ENCODE peak calls at places on chromosomes 16 and 17, in nine cellular contexts. One of them, this sample, is unnamed.

GRCh38 chr17:76920364-76921139 is 52.3 kb downstream of the MGAT5B start:
- DNase-seq in choroid plexus epithelial cell: no peak
- DNase-seq in effector memory CD4-positive, alpha-beta T cell: no peak
- DNase-seq in uterus: no peak
- DNase-seq in CD8-positive, alpha-beta memory T cell: no peak
- DNase-seq in foreskin fibroblast: no peak
- DNase-seq in psoas muscle: no peak
- DNase-seq in A549: no peak
- DNase-seq in lower leg skin: no peak
- DNase-seq in this sample: no peak

GRCh38 chr17:70535986-70536385 is 366.7 kb downstream of the KCNJ2 start:
- DNase-seq in lower leg skin: no peak
- DNase-seq in effector memory CD4-positive, alpha-beta T cell: no peak
- DNase-seq in A549: no peak
- DNase-seq in CD8-positive, alpha-beta memory T cell: no peak
- DNase-seq in foreskin fibroblast: no peak
- DNase-seq in choroid plexus epithelial cell: peak; percentile 58
- DNase-seq in uterus: no peak
- DNase-seq in psoas muscle: no peak
- DNase-seq in this sample: peak; percentile 8

GRCh38 chr17:29615048-29615385 is 7.7 kb downstream of the CORO6 start:
- DNase-seq in lower leg skin: peak; percentile 91
- DNase-seq in uterus: no peak
- DNase-seq in effector memory CD4-positive, alpha-beta T cell: peak; percentile 58
- DNase-seq in psoas muscle: peak; percentile 43
- DNase-seq in CD8-positive, alpha-beta memory T cell: peak; percentile 82
- DNase-seq in A549: no peak
- DNase-seq in choroid plexus epithelial cell: peak; percentile 62
- DNase-seq in foreskin fibroblast: peak; percentile 62
- DNase-seq in this sample: peak; percentile 26

GRCh38 chr17:17156107-17156506 is 50.0 kb downstream of the PLD6 start:
- DNase-seq in foreskin fibroblast: peak; percentile 81
- DNase-seq in A549: no peak
- DNase-seq in psoas muscle: no peak
- DNase-seq in lower leg skin: no peak
- DNase-seq in effector memory CD4-positive, alpha-beta T cell: no peak
- DNase-seq in CD8-positive, alpha-beta memory T cell: no peak
- DNase-seq in choroid plexus epithelial cell: peak; percentile 64
- DNase-seq in uterus: no peak
- DNase-seq in this sample: peak; percentile 75

GRCh38 chr16:28186752-28187151 is 25.0 kb downstream of the XPO6 start:
- DNase-seq in CD8-positive, alpha-beta memory T cell: peak; percentile 39
- DNase-seq in foreskin fibroblast: peak; percentile 57
- DNase-seq in choroid plexus epithelial cell: peak; percentile 48
- DNase-seq in lower leg skin: no peak
- DNase-seq in uterus: no peak
- DNase-seq in effector memory CD4-positive, alpha-beta T cell: no peak
- DNase-seq in psoas muscle: no peak
- DNase-seq in A549: no peak
- DNase-seq in this sample: peak; percentile 58

GRCh38 chr16:22320572-22321339 is 23.5 kb downstream of the POLR3E start:
- DNase-seq in lower leg skin: peak; percentile 8
- DNase-seq in foreskin fibroblast: no peak
- DNase-seq in CD8-positive, alpha-beta memory T cell: no peak
- DNase-seq in uterus: no peak
- DNase-seq in choroid plexus epithelial cell: no peak
- DNase-seq in A549: no peak
- DNase-seq in effector memory CD4-positive, alpha-beta T cell: no peak
- DNase-seq in psoas muscle: no peak
- DNase-seq in this sample: no peak

GRCh38 chr16:80569440-80570105 is 28.8 kb downstream of the DYNLRB2 start:
- DNase-seq in effector memory CD4-positive, alpha-beta T cell: no peak
- DNase-seq in choroid plexus epithelial cell: peak; percentile 54
- DNase-seq in A549: no peak
- DNase-seq in lower leg skin: no peak
- DNase-seq in foreskin fibroblast: peak; percentile 50
- DNase-seq in psoas muscle: no peak
- DNase-seq in CD8-positive, alpha-beta memory T cell: no peak
- DNase-seq in uterus: no peak
- DNase-seq in this sample: peak; percentile 5

GRCh38 chr16:86758932-86759331 is 180.6 kb downstream of the FOXL1 start:
- DNase-seq in effector memory CD4-positive, alpha-beta T cell: no peak
- DNase-seq in lower leg skin: no peak
- DNase-seq in foreskin fibroblast: peak; percentile 68
- DNase-seq in CD8-positive, alpha-beta memory T cell: no peak
- DNase-seq in choroid plexus epithelial cell: no peak
- DNase-seq in psoas muscle: no peak
- DNase-seq in A549: no peak
- DNase-seq in uterus: no peak
- DNase-seq in this sample: no peak

GRCh38 chr16:30340621-30341020 is 14.5 kb downstream of the CD2BP2 start:
- DNase-seq in choroid plexus epithelial cell: no peak
- DNase-seq in CD8-positive, alpha-beta memory T cell: no peak
- DNase-seq in uterus: no peak
- DNase-seq in effector memory CD4-positive, alpha-beta T cell: no peak
- DNase-seq in lower leg skin: peak; percentile 50
- DNase-seq in A549: no peak
- DNase-seq in foreskin fibroblast: no peak
- DNase-seq in psoas muscle: no peak
- DNase-seq in this sample: no peak

GRCh38 chr16:82801361-82801760 is 174.6 kb downstream of the CDH13 start:
- DNase-seq in A549: no peak
- DNase-seq in uterus: no peak
- DNase-seq in lower leg skin: no peak
- DNase-seq in foreskin fibroblast: peak; percentile 25
- DNase-seq in psoas muscle: no peak
- DNase-seq in effector memory CD4-positive, alpha-beta T cell: no peak
- DNase-seq in choroid plexus epithelial cell: peak; percentile 74
- DNase-seq in CD8-positive, alpha-beta memory T cell: no peak
- DNase-seq in this sample: peak; percentile 16

GRCh38 chr17:1470774-1471462 is 14.9 kb upstream of the CRK start:
- DNase-seq in choroid plexus epithelial cell: no peak
- DNase-seq in effector memory CD4-positive, alpha-beta T cell: no peak
- DNase-seq in CD8-positive, alpha-beta memory T cell: no peak
- DNase-seq in foreskin fibroblast: no peak
- DNase-seq in A549: no peak
- DNase-seq in lower leg skin: no peak
- DNase-seq in psoas muscle: no peak
- DNase-seq in uterus: no peak
- DNase-seq in this sample: no peak

GRCh38 chr17:31388770-31389672 is 2.5 kb upstream of the RAB11FIP4 start:
- DNase-seq in psoas muscle: no peak
- DNase-seq in CD8-positive, alpha-beta memory T cell: peak; percentile 21
- DNase-seq in choroid plexus epithelial cell: peak; percentile 14
- DNase-seq in effector memory CD4-positive, alpha-beta T cell: peak; percentile 18
- DNase-seq in uterus: no peak
- DNase-seq in foreskin fibroblast: peak; percentile 45
- DNase-seq in A549: peak; percentile 82
- DNase-seq in lower leg skin: peak; percentile 83
- DNase-seq in this sample: no peak

DNA sequence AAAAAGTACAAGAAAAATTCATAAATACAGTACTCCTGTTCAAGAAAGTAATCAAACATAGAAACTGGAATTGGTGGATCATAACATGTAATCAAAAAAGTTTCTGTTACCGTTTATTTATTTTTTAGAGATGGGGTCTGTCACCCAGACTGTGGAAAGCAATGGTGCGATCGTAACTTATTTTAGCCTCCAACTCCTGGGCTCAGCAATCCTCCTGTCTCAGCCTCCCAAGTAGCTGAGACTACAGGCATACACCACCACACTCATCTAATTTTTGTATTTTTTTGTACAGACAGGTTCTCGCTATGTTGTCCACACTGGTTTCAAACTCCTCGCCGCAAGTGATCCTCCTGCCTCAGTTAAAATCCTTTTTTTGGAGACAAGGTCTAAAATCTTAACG is 22.5 kb downstream of the ARHGAP17 start:
- DNase-seq in lower leg skin: no peak
- DNase-seq in uterus: no peak
- DNase-seq in CD8-positive, alpha-beta memory T cell: no peak
- DNase-seq in effector memory CD4-positive, alpha-beta T cell: no peak
- DNase-seq in A549: no peak
- DNase-seq in psoas muscle: no peak
- DNase-seq in choroid plexus epithelial cell: no peak
- DNase-seq in foreskin fibroblast: no peak
- DNase-seq in this sample: no peak
- H3K4me3 ChIP-seq in lower leg skin: no peak overlapping the region
- H3K4me3 ChIP-seq in uterus: no peak overlapping the region
- H3K4me3 ChIP-seq in CD8-positive, alpha-beta memory T cell: no peak overlapping the region
- H3K4me3 ChIP-seq in effector memory CD4-positive, alpha-beta T cell: no peak overlapping the region
- H3K4me3 ChIP-seq in A549: no peak overlapping the region
- H3K4me3 ChIP-seq in psoas muscle: no peak overlapping the region
- H3K4me3 ChIP-seq in choroid plexus epithelial cell: no peak overlapping the region
- H3K4me3 ChIP-seq in foreskin fibroblast: no peak overlapping the region
- H3K4me3 ChIP-seq in this sample: no peak overlapping the region

DNA sequence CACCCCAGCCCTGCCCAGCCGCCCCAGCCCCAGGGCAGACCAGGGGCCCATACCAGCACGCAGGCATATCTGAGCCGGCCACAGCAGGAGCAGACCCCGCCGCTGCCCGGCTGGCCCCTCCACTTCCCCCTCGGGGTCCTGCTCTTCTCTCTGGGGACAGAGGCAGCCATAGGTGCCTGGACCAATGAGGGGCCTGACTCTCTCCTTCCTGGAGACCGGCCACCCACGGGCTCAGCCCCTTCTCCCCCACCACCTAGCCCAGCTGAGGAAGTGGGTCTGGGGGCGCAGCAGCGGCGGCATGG is 3.8 kb downstream of the TMC6 start:
- DNase-seq in A549: no peak
- DNase-seq in foreskin fibroblast: no peak
- DNase-seq in CD8-positive, alpha-beta memory T cell: no peak
- DNase-seq in uterus: no peak
- DNase-seq in psoas muscle: no peak
- DNase-seq in effector memory CD4-positive, alpha-beta T cell: no peak
- DNase-seq in choroid plexus epithelial cell: no peak
- DNase-seq in lower leg skin: no peak
- DNase-seq in this sample: no peak
- H3K4me3 ChIP-seq in A549: no peak overlapping the region
- H3K4me3 ChIP-seq in foreskin fibroblast: no peak overlapping the region
- H3K4me3 ChIP-seq in CD8-positive, alpha-beta memory T cell: peak overlapping the region; percentile 79
- H3K4me3 ChIP-seq in uterus: no peak overlapping the region
- H3K4me3 ChIP-seq in psoas muscle: peak overlapping the region; percentile 11
- H3K4me3 ChIP-seq in effector memory CD4-positive, alpha-beta T cell: peak overlapping the region; percentile 97
- H3K4me3 ChIP-seq in choroid plexus epithelial cell: no peak overlapping the region
- H3K4me3 ChIP-seq in lower leg skin: no peak overlapping the region
- H3K4me3 ChIP-seq in this sample: no peak overlapping the region

GRCh38 chr16:2234813-2235170 is 1.5 kb upstream of the DNASE1L2 start:
- DNase-seq in uterus: no peak
- DNase-seq in CD8-positive, alpha-beta memory T cell: no peak
- DNase-seq in choroid plexus epithelial cell: no peak
- DNase-seq in A549: no peak
- DNase-seq in effector memory CD4-positive, alpha-beta T cell: no peak
- DNase-seq in foreskin fibroblast: no peak
- DNase-seq in psoas muscle: no peak
- DNase-seq in lower leg skin: no peak
- DNase-seq in this sample: no peak

GRCh38 chr16:2236362-2237075 is at the start of gene DNASE1L2:
- DNase-seq in choroid plexus epithelial cell: peak; percentile 28
- DNase-seq in A549: no peak
- DNase-seq in uterus: no peak
- DNase-seq in psoas muscle: no peak
- DNase-seq in lower leg skin: no peak
- DNase-seq in effector memory CD4-positive, alpha-beta T cell: no peak
- DNase-seq in CD8-positive, alpha-beta memory T cell: no peak
- DNase-seq in foreskin fibroblast: peak; percentile 66
- DNase-seq in this sample: no peak

GRCh38 chr16:2237076-2237551 is 870 bp downstream of the DNASE1L2 start:
- DNase-seq in A549: no peak
- DNase-seq in psoas muscle: no peak
- DNase-seq in foreskin fibroblast: no peak
- DNase-seq in CD8-positive, alpha-beta memory T cell: no peak
- DNase-seq in uterus: no peak
- DNase-seq in effector memory CD4-positive, alpha-beta T cell: no peak
- DNase-seq in lower leg skin: no peak
- DNase-seq in choroid plexus epithelial cell: no peak
- DNase-seq in this sample: no peak

GRCh38 chr16:2235234-2235651 is 1.0 kb upstream of the DNASE1L2 start:
- DNase-seq in CD8-positive, alpha-beta memory T cell: no peak
- DNase-seq in A549: no peak
- DNase-seq in lower leg skin: no peak
- DNase-seq in foreskin fibroblast: no peak
- DNase-seq in choroid plexus epithelial cell: no peak
- DNase-seq in psoas muscle: no peak
- DNase-seq in effector memory CD4-positive, alpha-beta T cell: no peak
- DNase-seq in uterus: no peak
- DNase-seq in this sample: no peak

GRCh38 chr16:2235695-2236361 is 416 bp upstream of the DNASE1L2 start:
- DNase-seq in uterus: no peak
- DNase-seq in psoas muscle: no peak
- DNase-seq in lower leg skin: no peak
- DNase-seq in A549: no peak
- DNase-seq in foreskin fibroblast: no peak
- DNase-seq in CD8-positive, alpha-beta memory T cell: no peak
- DNase-seq in choroid plexus epithelial cell: no peak
- DNase-seq in effector memory CD4-positive, alpha-beta T cell: no peak
- DNase-seq in this sample: no peak
- H3K4me3 ChIP-seq in uterus: no peak overlapping the region
- H3K4me3 ChIP-seq in psoas muscle: no peak overlapping the region
- H3K4me3 ChIP-seq in lower leg skin: no peak overlapping the region
- H3K4me3 ChIP-seq in A549: no peak overlapping the region
- H3K4me3 ChIP-seq in foreskin fibroblast: no peak overlapping the region
- H3K4me3 ChIP-seq in CD8-positive, alpha-beta memory T cell: no peak overlapping the region
- H3K4me3 ChIP-seq in choroid plexus epithelial cell: no peak overlapping the region
- H3K4me3 ChIP-seq in effector memory CD4-positive, alpha-beta T cell: no peak overlapping the region
- H3K4me3 ChIP-seq in this sample: no peak overlapping the region

DNA sequence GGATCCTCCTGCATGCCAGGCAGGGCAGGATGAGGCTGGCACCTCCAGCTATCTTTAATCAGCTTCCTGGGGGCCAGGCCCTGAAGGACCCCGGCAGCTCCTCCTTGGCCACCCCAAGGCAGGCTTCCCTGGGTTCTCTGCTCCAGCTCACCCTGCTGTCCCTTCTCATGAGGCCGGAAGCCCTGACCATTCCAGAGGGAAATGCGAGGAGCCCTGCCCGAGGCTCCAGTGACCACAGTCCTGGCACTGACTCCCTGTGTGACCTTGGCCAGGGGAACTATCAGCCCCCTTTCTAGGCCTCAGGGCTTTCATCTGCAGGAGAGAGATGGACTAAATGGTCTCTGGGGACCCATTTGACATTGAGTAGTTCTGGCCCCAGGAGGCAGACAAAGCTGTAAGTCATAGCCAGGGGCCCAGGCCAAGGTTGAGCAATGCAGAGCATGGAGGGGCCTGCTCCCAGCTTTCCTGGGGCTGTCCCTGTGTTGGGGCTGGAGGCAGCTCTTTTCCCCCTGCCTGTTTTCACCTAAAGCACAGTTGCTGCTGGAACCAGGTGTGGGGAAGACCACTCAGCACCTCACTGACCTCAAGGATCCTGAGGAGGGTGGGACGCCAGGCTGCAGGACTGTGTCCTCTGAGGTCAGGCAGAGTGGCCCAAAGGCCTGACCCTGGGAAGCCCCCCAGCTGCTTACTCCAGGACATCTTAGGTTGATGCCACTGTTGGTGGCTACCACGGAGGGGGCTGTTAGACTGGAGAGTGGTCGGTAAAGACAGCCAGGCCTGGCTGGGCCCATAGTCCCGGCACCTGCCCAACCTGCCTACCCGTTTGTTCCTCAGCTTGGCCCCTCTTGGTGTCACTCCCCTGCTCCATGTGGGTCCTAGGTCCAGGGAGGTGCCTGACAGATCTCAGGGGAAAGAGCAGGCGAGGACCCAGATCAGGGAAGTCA is 8.1 kb downstream of the KCNH6 start:
- DNase-seq in effector memory CD4-positive, alpha-beta T cell: no peak
- DNase-seq in CD8-positive, alpha-beta memory T cell: no peak
- DNase-seq in uterus: no peak
- DNase-seq in foreskin fibroblast: peak; percentile 10
- DNase-seq in psoas muscle: no peak
- DNase-seq in lower leg skin: no peak
- DNase-seq in choroid plexus epithelial cell: no peak
- DNase-seq in A549: no peak
- DNase-seq in this sample: peak; percentile 44
- H3K4me3 ChIP-seq in effector memory CD4-positive, alpha-beta T cell: no peak overlapping the region
- H3K4me3 ChIP-seq in CD8-positive, alpha-beta memory T cell: no peak overlapping the region
- H3K4me3 ChIP-seq in uterus: no peak overlapping the region
- H3K4me3 ChIP-seq in foreskin fibroblast: no peak overlapping the region
- H3K4me3 ChIP-seq in psoas muscle: no peak overlapping the region
- H3K4me3 ChIP-seq in lower leg skin: no peak overlapping the region
- H3K4me3 ChIP-seq in choroid plexus epithelial cell: no peak overlapping the region
- H3K4me3 ChIP-seq in A549: no peak overlapping the region
- H3K4me3 ChIP-seq in this sample: no peak overlapping the region

This sample was measured in AG10803.